ENCODE peak calls at places on chromosomes 7 and 10, in ten cellular contexts. I is endothelial cell of umbilical vein; G is naive thymus-derived CD4-positive, alpha-beta T cell; R is HFFc6; J is spleen; P is cerebellum; H is HT1080; V is NCI-H524; A is left ventricle myocardium inferior; B is tibial artery. X is an unnamed sample.

GRCh38 chr7:75639071-75639892 is 99.5 kb downstream of the HIP1 start:
- DNase-seq in B (no peak), A (peak; percentile 53), I (peak; percentile 44), R (peak; percentile 22), V (peak; percentile 56), P (peak; percentile 49), J (peak; percentile 86), G (peak; percentile 11), H (no peak), X (no peak)

GRCh38 chr10:68053553-68053952 is 21.5 kb downstream of the HERC4 start:
- DNase-seq in J (no peak), G (no peak), A (no peak), P (no peak), I (no peak), H (no peak), B (no peak), V (no peak), R (no peak), X (no peak)

GRCh38 chr10:45238896-45239295 is 76.5 kb downstream of the OR13A1 start:
- DNase-seq in I (peak; percentile 50), B (no peak), P (no peak), R (no peak), V (no peak), A (no peak), J (no peak), G (no peak), H (no peak), X (no peak)

GRCh38 chr7:45978010-45978681 is 57.1 kb upstream of the IGFBP3 start:
- DNase-seq in I (peak; percentile 71), V (no peak), P (no peak), G (no peak), J (no peak), R (peak; percentile 99), B (no peak), A (no peak), H (peak; percentile 99), X (peak; percentile 86)

GRCh38 chr7:92851732-92852131 is 15.4 kb upstream of the CDK6 start:
- DNase-seq in V (no peak), B (no peak), P (no peak), A (no peak), H (peak; percentile 37), J (no peak), I (no peak), G (no peak), R (no peak), X (no peak)

GRCh38 chr7:79876769-79877362 is 257.8 kb upstream of the GNAI1 start:
- DNase-seq in B (no peak), R (peak; percentile 92), J (no peak), I (peak; percentile 38), A (no peak), G (no peak), P (no peak), V (no peak), H (peak; percentile 82), X (peak; percentile 60)

GRCh38 chr10:87506988-87507387 is 2.3 kb downstream of the MINPP1 start:
- DNase-seq in V (no peak), B (no peak), I (no peak), G (no peak), P (no peak), H (no peak), J (no peak), R (no peak), A (no peak), X (no peak)

GRCh38 chr10:31622993-31623392 is 304.0 kb downstream of the ZEB1 start:
- DNase-seq in V (peak; percentile 51), I (no peak), B (peak; percentile 37), H (no peak), J (no peak), A (no peak), R (peak; percentile 69), P (no peak), G (no peak), X (peak; percentile 96)

GRCh38 chr10:133154996-133155778 is 4.8 kb upstream of the KNDC1 start:
- DNase-seq in A (no peak), R (no peak), V (no peak), J (no peak), I (no peak), G (no peak), B (no peak), H (no peak), P (no peak), X (no peak)

GRCh38 chr7:80078159-80078731 is 56.4 kb upstream of the GNAI1 start:
- DNase-seq in G (no peak), R (peak; percentile 8), H (peak; percentile 81), J (no peak), A (no peak), I (peak; percentile 48), P (no peak), B (no peak), V (no peak), X (no peak)